ENCODE peak calls at places on chromosome 22, in five cellular contexts. One of them, this sample, is unnamed.

GRCh38 chr22:49703391-49703926 is 124.2 kb downstream of the BRD1 start:
- DNase-seq in OCI-LY7: no peak
- DNase-seq in iPS-NIHi11: no peak
- DNase-seq in aorta: no peak
- DNase-seq in sigmoid colon: no peak
- DNase-seq in this sample: no peak

GRCh38 chr22:31637938-31638618 is 23.9 kb downstream of the PISD start:
- DNase-seq in aorta: peak
- DNase-seq in iPS-NIHi11: peak
- DNase-seq in OCI-LY7: peak
- DNase-seq in sigmoid colon: no peak
- DNase-seq in this sample: no peak

GRCh38 chr22:22823126-22823804 is 64.4 kb upstream of the IGLL5 start:
- DNase-seq in aorta: no peak
- DNase-seq in iPS-NIHi11: no peak
- DNase-seq in OCI-LY7: peak
- DNase-seq in sigmoid colon: no peak
- DNase-seq in this sample: no peak

GRCh38 chr22:46576556-46577351 is 39.3 kb upstream of the CELSR1 start:
- DNase-seq in iPS-NIHi11: peak
- DNase-seq in aorta: peak
- DNase-seq in sigmoid colon: peak
- DNase-seq in OCI-LY7: peak
- DNase-seq in this sample: peak

GRCh38 chr22:37996079-37996478 is 11.7 kb upstream of the SOX10 start:
- DNase-seq in aorta: no peak
- DNase-seq in OCI-LY7: peak
- DNase-seq in iPS-NIHi11: no peak
- DNase-seq in sigmoid colon: no peak
- DNase-seq in this sample: no peak

GRCh38 chr22:22123118-22123959 is 121.2 kb upstream of the VPREB1 start:
- DNase-seq in OCI-LY7: no peak
- DNase-seq in iPS-NIHi11: no peak
- DNase-seq in aorta: no peak
- DNase-seq in sigmoid colon: no peak
- DNase-seq in this sample: no peak

GRCh38 chr22:26905076-26905475 is 247.7 kb downstream of the MIAT start:
- DNase-seq in aorta: no peak
- DNase-seq in OCI-LY7: no peak
- DNase-seq in iPS-NIHi11: no peak
- DNase-seq in sigmoid colon: no peak
- DNase-seq in this sample: no peak

GRCh38 chr22:29313126-29314071 is 2.1 kb downstream of the RASL10A start:
- DNase-seq in iPS-NIHi11: peak
- DNase-seq in OCI-LY7: no peak
- DNase-seq in aorta: peak
- DNase-seq in sigmoid colon: peak
- DNase-seq in this sample: no peak

GRCh38 chr22:35315141-35315854 is 15.6 kb downstream of the TOM1 start:
- DNase-seq in sigmoid colon: peak
- DNase-seq in aorta: peak
- DNase-seq in iPS-NIHi11: no peak
- DNase-seq in OCI-LY7: no peak
- DNase-seq in this sample: no peak

GRCh38 chr22:41513391-41513790 is 30.9 kb downstream of the POLR3H start:
- DNase-seq in OCI-LY7: no peak
- DNase-seq in sigmoid colon: no peak
- DNase-seq in iPS-NIHi11: no peak
- DNase-seq in aorta: no peak
- DNase-seq in this sample: no peak

This sample was measured in D721Med.